ENCODE peak calls at places on chromosomes 6 and 20, in ten cellular contexts. One of them, this sample, is unnamed.

GRCh38 chr6:124924333-124924759 is 37.9 kb upstream of the RNF217 start:
- DNase-seq in heart right ventricle: no peak
- DNase-seq in lung: no peak
- DNase-seq in AG04450: no peak
- DNase-seq in psoas muscle: no peak
- DNase-seq in gastrocnemius medialis: no peak
- DNase-seq in HCT116: no peak
- DNase-seq in PC-3: peak
- DNase-seq in cardiac muscle cell: peak
- DNase-seq in neural progenitor cell: no peak
- DNase-seq in this sample: no peak

GRCh38 chr6:156508923-156509322 is 268.3 kb upstream of the ARID1B start:
- DNase-seq in heart right ventricle: no peak
- DNase-seq in lung: no peak
- DNase-seq in AG04450: no peak
- DNase-seq in psoas muscle: no peak
- DNase-seq in gastrocnemius medialis: no peak
- DNase-seq in HCT116: no peak
- DNase-seq in PC-3: peak
- DNase-seq in cardiac muscle cell: no peak
- DNase-seq in neural progenitor cell: no peak
- DNase-seq in this sample: no peak

GRCh38 chr6:107977283-107977682 is 19.3 kb upstream of the SEC63 start:
- DNase-seq in heart right ventricle: no peak
- DNase-seq in lung: no peak
- DNase-seq in AG04450: no peak
- DNase-seq in psoas muscle: no peak
- DNase-seq in gastrocnemius medialis: no peak
- DNase-seq in HCT116: no peak
- DNase-seq in PC-3: peak
- DNase-seq in cardiac muscle cell: peak
- DNase-seq in neural progenitor cell: peak
- DNase-seq in this sample: peak

GRCh38 chr6:42393339-42393738 is 58.4 kb downstream of the TRERF1 start:
- DNase-seq in heart right ventricle: no peak
- DNase-seq in lung: no peak
- DNase-seq in AG04450: no peak
- DNase-seq in psoas muscle: no peak
- DNase-seq in gastrocnemius medialis: no peak
- DNase-seq in HCT116: no peak
- DNase-seq in PC-3: no peak
- DNase-seq in cardiac muscle cell: no peak
- DNase-seq in neural progenitor cell: no peak
- DNase-seq in this sample: no peak

GRCh38 chr6:6758915-6759654 is 170.6 kb downstream of the LY86 start:
- DNase-seq in heart right ventricle: no peak
- DNase-seq in lung: peak
- DNase-seq in AG04450: peak
- DNase-seq in psoas muscle: no peak
- DNase-seq in gastrocnemius medialis: peak
- DNase-seq in HCT116: peak
- DNase-seq in PC-3: peak
- DNase-seq in cardiac muscle cell: peak
- DNase-seq in neural progenitor cell: peak
- DNase-seq in this sample: peak

GRCh38 chr20:52524865-52525264 is 333.3 kb upstream of the ZFP64 start:
- DNase-seq in heart right ventricle: no peak
- DNase-seq in lung: no peak
- DNase-seq in AG04450: no peak
- DNase-seq in psoas muscle: no peak
- DNase-seq in gastrocnemius medialis: no peak
- DNase-seq in HCT116: no peak
- DNase-seq in PC-3: no peak
- DNase-seq in cardiac muscle cell: no peak
- DNase-seq in neural progenitor cell: no peak
- DNase-seq in this sample: no peak

GRCh38 chr6:169213814-169214520 is 39.7 kb downstream of the THBS2 start:
- DNase-seq in heart right ventricle: no peak
- DNase-seq in lung: peak
- DNase-seq in AG04450: no peak
- DNase-seq in psoas muscle: no peak
- DNase-seq in gastrocnemius medialis: no peak
- DNase-seq in HCT116: no peak
- DNase-seq in PC-3: no peak
- DNase-seq in cardiac muscle cell: no peak
- DNase-seq in neural progenitor cell: no peak
- DNase-seq in this sample: no peak

GRCh38 chr6:99189823-99190721 is 159.4 kb downstream of the FAXC start:
- DNase-seq in heart right ventricle: no peak
- DNase-seq in lung: no peak
- DNase-seq in AG04450: no peak
- DNase-seq in psoas muscle: no peak
- DNase-seq in gastrocnemius medialis: no peak
- DNase-seq in HCT116: no peak
- DNase-seq in PC-3: no peak
- DNase-seq in cardiac muscle cell: no peak
- DNase-seq in neural progenitor cell: no peak
- DNase-seq in this sample: no peak

GRCh38 chr20:62531046-62531838 is 55.4 kb upstream of the GATA5 start:
- DNase-seq in heart right ventricle: no peak
- DNase-seq in lung: no peak
- DNase-seq in AG04450: no peak
- DNase-seq in psoas muscle: no peak
- DNase-seq in gastrocnemius medialis: no peak
- DNase-seq in HCT116: no peak
- DNase-seq in PC-3: no peak
- DNase-seq in cardiac muscle cell: no peak
- DNase-seq in neural progenitor cell: no peak
- DNase-seq in this sample: no peak

GRCh38 chr20:63177134-63177784 is 38.7 kb downstream of the YTHDF1 start:
- DNase-seq in heart right ventricle: no peak
- DNase-seq in lung: no peak
- DNase-seq in AG04450: no peak
- DNase-seq in psoas muscle: peak
- DNase-seq in gastrocnemius medialis: no peak
- DNase-seq in HCT116: no peak
- DNase-seq in PC-3: no peak
- DNase-seq in cardiac muscle cell: no peak
- DNase-seq in neural progenitor cell: peak
- DNase-seq in this sample: no peak

GRCh38 chr20:30168800-30169138 is 1088.7 kb upstream of the DEFB115 start:
- DNase-seq in heart right ventricle: no peak
- DNase-seq in lung: no peak
- DNase-seq in AG04450: no peak
- DNase-seq in psoas muscle: no peak
- DNase-seq in gastrocnemius medialis: no peak
- DNase-seq in HCT116: no peak
- DNase-seq in PC-3: no peak
- DNase-seq in cardiac muscle cell: no peak
- DNase-seq in neural progenitor cell: no peak
- DNase-seq in this sample: no peak

GRCh38 chr6:53546256-53546655 is 1.4 kb upstream of the GCLC start:
- DNase-seq in heart right ventricle: no peak
- DNase-seq in lung: no peak
- DNase-seq in AG04450: peak
- DNase-seq in psoas muscle: no peak
- DNase-seq in gastrocnemius medialis: no peak
- DNase-seq in HCT116: no peak
- DNase-seq in PC-3: peak
- DNase-seq in cardiac muscle cell: no peak
- DNase-seq in neural progenitor cell: no peak
- DNase-seq in this sample: no peak

GRCh38 chr6:144797881-144798589 is 512.9 kb downstream of the UTRN start:
- DNase-seq in heart right ventricle: no peak
- DNase-seq in lung: no peak
- DNase-seq in AG04450: peak
- DNase-seq in psoas muscle: no peak
- DNase-seq in gastrocnemius medialis: no peak
- DNase-seq in HCT116: peak
- DNase-seq in PC-3: peak
- DNase-seq in cardiac muscle cell: peak
- DNase-seq in neural progenitor cell: no peak
- DNase-seq in this sample: peak
- H3K27ac ChIP-seq in heart right ventricle: no peak
- H3K27ac ChIP-seq in lung: no peak
- H3K27ac ChIP-seq in AG04450: no peak
- H3K27ac ChIP-seq in psoas muscle: no peak
- H3K27ac ChIP-seq in gastrocnemius medialis: no peak
- H3K27ac ChIP-seq in HCT116: peak
- H3K27ac ChIP-seq in PC-3: peak
- H3K27ac ChIP-seq in cardiac muscle cell: no peak
- H3K27ac ChIP-seq in neural progenitor cell: no peak
- H3K27ac ChIP-seq in this sample: no peak

GRCh38 chr20:25223179-25223661 is 24.7 kb upstream of the PYGB start:
- DNase-seq in heart right ventricle: no peak
- DNase-seq in lung: no peak
- DNase-seq in AG04450: peak
- DNase-seq in psoas muscle: no peak
- DNase-seq in gastrocnemius medialis: no peak
- DNase-seq in HCT116: peak
- DNase-seq in PC-3: peak
- DNase-seq in cardiac muscle cell: peak
- DNase-seq in neural progenitor cell: peak
- DNase-seq in this sample: peak
- TF ChIP-seq CTCF in heart right ventricle: no peak
- TF ChIP-seq CTCF in lung: no peak
- TF ChIP-seq CTCF in AG04450: peak
- TF ChIP-seq CTCF in psoas muscle: no peak
- TF ChIP-seq CTCF in gastrocnemius medialis: no peak
- TF ChIP-seq CTCF in HCT116: peak
- TF ChIP-seq CTCF in PC-3: peak
- TF ChIP-seq CTCF in cardiac muscle cell: peak
- TF ChIP-seq CTCF in neural progenitor cell: no peak
- TF ChIP-seq CTCF in this sample: no peak

DNA sequence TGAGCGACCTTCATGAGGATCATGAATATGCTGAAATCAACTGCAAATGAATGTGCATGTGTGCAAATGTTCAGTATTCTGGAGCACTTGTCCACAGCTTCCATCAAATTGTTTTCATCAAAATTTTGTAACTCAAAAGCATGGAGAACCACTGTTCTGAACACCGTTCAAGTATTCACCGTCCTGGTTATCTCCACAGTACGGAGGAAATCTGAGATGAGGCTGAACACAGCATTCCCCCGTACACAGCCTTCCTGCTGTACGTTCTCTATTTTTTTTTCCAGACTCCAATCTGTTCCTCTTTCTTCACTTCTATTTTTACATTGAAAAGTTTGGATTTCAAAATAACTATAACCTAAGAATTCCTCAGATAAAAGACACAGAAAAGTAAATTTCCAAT is 17.6 kb downstream of the METTL24 start:
- DNase-seq in heart right ventricle: no peak
- DNase-seq in lung: no peak
- DNase-seq in AG04450: no peak
- DNase-seq in psoas muscle: no peak
- DNase-seq in gastrocnemius medialis: no peak
- DNase-seq in HCT116: no peak
- DNase-seq in PC-3: no peak
- DNase-seq in cardiac muscle cell: no peak
- DNase-seq in neural progenitor cell: no peak
- DNase-seq in this sample: no peak
- H3K27ac ChIP-seq in heart right ventricle: no peak
- H3K27ac ChIP-seq in lung: no peak
- H3K27ac ChIP-seq in AG04450: no peak
- H3K27ac ChIP-seq in psoas muscle: no peak
- H3K27ac ChIP-seq in gastrocnemius medialis: no peak
- H3K27ac ChIP-seq in HCT116: no peak
- H3K27ac ChIP-seq in PC-3: no peak
- H3K27ac ChIP-seq in cardiac muscle cell: peak
- H3K27ac ChIP-seq in neural progenitor cell: no peak
- H3K27ac ChIP-seq in this sample: no peak

GRCh38 chr20:37389844-37390275 is 43.9 kb downstream of the SRC start:
- DNase-seq in heart right ventricle: no peak
- DNase-seq in lung: no peak
- DNase-seq in AG04450: no peak
- DNase-seq in psoas muscle: peak
- DNase-seq in gastrocnemius medialis: no peak
- DNase-seq in HCT116: no peak
- DNase-seq in PC-3: no peak
- DNase-seq in cardiac muscle cell: no peak
- DNase-seq in neural progenitor cell: no peak
- DNase-seq in this sample: no peak
- TF ChIP-seq CTCF in heart right ventricle: no peak
- TF ChIP-seq CTCF in lung: no peak
- TF ChIP-seq CTCF in AG04450: no peak
- TF ChIP-seq CTCF in psoas muscle: no peak
- TF ChIP-seq CTCF in gastrocnemius medialis: no peak
- TF ChIP-seq CTCF in HCT116: no peak
- TF ChIP-seq CTCF in PC-3: peak
- TF ChIP-seq CTCF in cardiac muscle cell: no peak
- TF ChIP-seq CTCF in neural progenitor cell: no peak
- TF ChIP-seq CTCF in this sample: no peak

GRCh38 chr20:35541783-35542662 is at the start of gene ERGIC3:
- DNase-seq in heart right ventricle: peak
- DNase-seq in lung: peak
- DNase-seq in AG04450: peak
- DNase-seq in psoas muscle: peak
- DNase-seq in gastrocnemius medialis: peak
- DNase-seq in HCT116: peak
- DNase-seq in PC-3: peak
- DNase-seq in cardiac muscle cell: peak
- DNase-seq in neural progenitor cell: peak
- DNase-seq in this sample: peak
- H3K27ac ChIP-seq in heart right ventricle: peak
- H3K27ac ChIP-seq in lung: peak
- H3K27ac ChIP-seq in AG04450: peak
- H3K27ac ChIP-seq in psoas muscle: peak
- H3K27ac ChIP-seq in gastrocnemius medialis: peak
- H3K27ac ChIP-seq in HCT116: peak
- H3K27ac ChIP-seq in PC-3: peak
- H3K27ac ChIP-seq in cardiac muscle cell: peak
- H3K27ac ChIP-seq in neural progenitor cell: peak
- H3K27ac ChIP-seq in this sample: peak

GRCh38 chr20:25339608-25340007 is 51.0 kb downstream of the ABHD12 start:
- DNase-seq in heart right ventricle: no peak
- DNase-seq in lung: peak
- DNase-seq in AG04450: no peak
- DNase-seq in psoas muscle: peak
- DNase-seq in gastrocnemius medialis: no peak
- DNase-seq in HCT116: no peak
- DNase-seq in PC-3: no peak
- DNase-seq in cardiac muscle cell: no peak
- DNase-seq in neural progenitor cell: no peak
- DNase-seq in this sample: no peak
- TF ChIP-seq CTCF in heart right ventricle: no peak
- TF ChIP-seq CTCF in lung: no peak
- TF ChIP-seq CTCF in AG04450: no peak
- TF ChIP-seq CTCF in psoas muscle: no peak
- TF ChIP-seq CTCF in gastrocnemius medialis: no peak
- TF ChIP-seq CTCF in HCT116: no peak
- TF ChIP-seq CTCF in PC-3: no peak
- TF ChIP-seq CTCF in cardiac muscle cell: no peak
- TF ChIP-seq CTCF in neural progenitor cell: no peak
- TF ChIP-seq CTCF in this sample: no peak

GRCh38 chr6:163406320-163406719 is 8.2 kb upstream of the QKI start:
- DNase-seq in heart right ventricle: no peak
- DNase-seq in lung: no peak
- DNase-seq in AG04450: no peak
- DNase-seq in psoas muscle: no peak
- DNase-seq in gastrocnemius medialis: no peak
- DNase-seq in HCT116: no peak
- DNase-seq in PC-3: no peak
- DNase-seq in cardiac muscle cell: no peak
- DNase-seq in neural progenitor cell: no peak
- DNase-seq in this sample: no peak
- H3K27ac ChIP-seq in heart right ventricle: peak
- H3K27ac ChIP-seq in lung: peak
- H3K27ac ChIP-seq in AG04450: no peak
- H3K27ac ChIP-seq in psoas muscle: peak
- H3K27ac ChIP-seq in gastrocnemius medialis: peak
- H3K27ac ChIP-seq in HCT116: no peak
- H3K27ac ChIP-seq in PC-3: no peak
- H3K27ac ChIP-seq in cardiac muscle cell: peak
- H3K27ac ChIP-seq in neural progenitor cell: no peak
- H3K27ac ChIP-seq in this sample: no peak

This sample was measured in RWPE1.